ENCODE peak calls at places on chromosomes 4 and X, in six cellular contexts. N is AG04450; I is activated naive CD8-positive, alpha-beta T cell treated with anti-CD3 and anti-CD28 coated beads, Interleukin-2, amount 10 ng/mL, durations not matched to agents 7 days and 5 days; V is nucleus accumbens; F is left lung; J is stimulated activated CD4-positive, alpha-beta T cell treated with anti-CD3 and anti-CD28 coated beads, TNF-alpha, amount 100 ng/mL, for 48 hours. A is an unnamed sample.

GRCh38 chr4:112214397-112215264 is 17.0 kb upstream of the AP1AR start:
- DNase-seq in N (no peak), I (no peak), V (no peak), F (no peak), J (no peak), A (no peak)

GRCh38 chr4:71389149-71389840 is 50.5 kb downstream of the SLC4A4 start:
- DNase-seq in N (peak; percentile 46), I (no peak), V (no peak), F (no peak), J (no peak), A (no peak)

GRCh38 chr4:39354178-39354503 is 12.0 kb downstream of the RFC1 start:
- DNase-seq in N (no peak), I (no peak), V (no peak), F (no peak), J (no peak), A (no peak)

GRCh38 chr4:41887821-41888699 is 47.2 kb upstream of the TMEM33 start:
- DNase-seq in N (peak; percentile 24), I (no peak), V (peak; percentile 14), F (no peak), J (no peak), A (no peak)

GRCh38 chr4:111639876-111640275 is 505.4 kb upstream of the FAM241A start:
- DNase-seq in N (no peak), I (no peak), V (no peak), F (no peak), J (no peak), A (no peak)

GRCh38 chr4:87555751-87556619 is 26.8 kb upstream of the SPARCL1 start:
- DNase-seq in N (no peak), I (no peak), V (no peak), F (no peak), J (no peak), A (no peak)

GRCh38 chr4:52837716-52838558 is 24.2 kb upstream of the RASL11B start:
- DNase-seq in N (no peak), I (no peak), V (no peak), F (no peak), J (no peak), A (no peak)

GRCh38 chr4:115274545-115274944 is 161.1 kb upstream of the NDST4 start:
- DNase-seq in N (no peak), I (no peak), V (no peak), F (no peak), J (no peak), A (no peak)

GRCh38 chr4:1932736-1933135 is 61.5 kb downstream of the NSD2 start:
- DNase-seq in N (no peak), I (no peak), V (no peak), F (peak; percentile 24), J (no peak), A (no peak)

GRCh38 chrX:138157850-138158249 is 553.7 kb downstream of the FGF13 start:
- DNase-seq in N (no peak), I (no peak), V (no peak), F (no peak), J (no peak), A (no peak)

GRCh38 chrX:139199945-139200344 is 330.6 kb upstream of the F9 start:
- DNase-seq in N (no peak), I (no peak), V (no peak), F (no peak), J (no peak), A (no peak)

GRCh38 chr4:97950836-97951235 is 192.4 kb downstream of the STPG2 start:
- DNase-seq in N (no peak), I (no peak), V (no peak), F (no peak), J (no peak), A (no peak)

GRCh38 chr4:120963449-120963848 is 40.9 kb upstream of the PRDM5 start:
- DNase-seq in N (no peak), I (no peak), V (no peak), F (no peak), J (no peak), A (no peak)

GRCh38 chr4:141501395-141501794 is 135.0 kb upstream of the IL15 start:
- DNase-seq in N (no peak), I (no peak), V (no peak), F (no peak), J (no peak), A (no peak)

GRCh38 chr4:109942292-109942926 is 29.7 kb downstream of the EGF start:
- DNase-seq in N (no peak), I (no peak), V (no peak), F (no peak), J (no peak), A (no peak)

GRCh38 chrX:56761167-56761566 is 32.1 kb downstream of the NBDY start:
- DNase-seq in N (no peak), I (no peak), V (no peak), F (peak; percentile 20), J (no peak), A (no peak)

GRCh38 chr4:105605493-105605892 is 53.1 kb downstream of the ARHGEF38 start:
- DNase-seq in N (no peak), I (no peak), V (no peak), F (no peak), J (no peak), A (no peak)

A was measured in progenitor cell of endocrine pancreas.